ENCODE peak calls at places on chromosomes 5 and 9, in four cellular contexts. One of them, this sample, is unnamed.

GRCh38 chr9:115972362-115972761 is 181.2 kb upstream of the PAPPA start:
- DNase-seq in EH: peak
- DNase-seq in GM19239: no peak
- DNase-seq in psoas muscle: no peak
- DNase-seq in this sample: no peak

GRCh38 chr5:10831416-10831815 is 70.4 kb upstream of the DAP start:
- DNase-seq in GM19239: no peak
- DNase-seq in psoas muscle: no peak
- DNase-seq in EH: peak
- DNase-seq in this sample: no peak

GRCh38 chr9:135888126-135888765 is 19.1 kb downstream of the CAMSAP1 start:
- DNase-seq in psoas muscle: no peak
- DNase-seq in EH: no peak
- DNase-seq in GM19239: no peak
- DNase-seq in this sample: no peak

GRCh38 chr5:36660397-36661049 is 54.1 kb downstream of the SLC1A3 start:
- DNase-seq in EH: no peak
- DNase-seq in GM19239: no peak
- DNase-seq in psoas muscle: no peak
- DNase-seq in this sample: no peak

GRCh38 chr5:142641681-142642080 is 44.2 kb downstream of the FGF1 start:
- DNase-seq in GM19239: no peak
- DNase-seq in EH: no peak
- DNase-seq in psoas muscle: no peak
- DNase-seq in this sample: no peak

GRCh38 chr5:6905423-6905822 is 192.2 kb downstream of the TENT4A start:
- DNase-seq in EH: no peak
- DNase-seq in GM19239: no peak
- DNase-seq in psoas muscle: peak
- DNase-seq in this sample: no peak

GRCh38 chr5:10018211-10018610 is 231.5 kb downstream of the ATPSCKMT start:
- DNase-seq in psoas muscle: no peak
- DNase-seq in GM19239: no peak
- DNase-seq in EH: peak
- DNase-seq in this sample: no peak

GRCh38 chr9:479316-479715 is 264.7 kb downstream of the DOCK8 start:
- DNase-seq in GM19239: no peak
- DNase-seq in psoas muscle: no peak
- DNase-seq in EH: no peak
- DNase-seq in this sample: no peak

GRCh38 chr9:128051932-128052734 is 15.0 kb downstream of the NAIF1 start:
- DNase-seq in EH: no peak
- DNase-seq in psoas muscle: no peak
- DNase-seq in GM19239: no peak
- DNase-seq in this sample: peak

GRCh38 chr5:125558466-125558865 is 812.0 kb upstream of the ZNF608 start:
- DNase-seq in EH: no peak
- DNase-seq in psoas muscle: no peak
- DNase-seq in GM19239: no peak
- DNase-seq in this sample: no peak

GRCh38 chr5:9787813-9788600 is 157.9 kb upstream of the TAS2R1 start:
- DNase-seq in EH: no peak
- DNase-seq in GM19239: no peak
- DNase-seq in psoas muscle: no peak
- DNase-seq in this sample: no peak

GRCh38 chr5:94245608-94246007 is 372.8 kb downstream of the KIAA0825 start:
- DNase-seq in GM19239: no peak
- DNase-seq in psoas muscle: no peak
- DNase-seq in EH: peak
- DNase-seq in this sample: no peak

GRCh38 chr5:158910782-158911692 is 188.7 kb downstream of the EBF1 start:
- DNase-seq in EH: no peak
- DNase-seq in GM19239: peak
- DNase-seq in psoas muscle: no peak
- DNase-seq in this sample: no peak

GRCh38 chr5:64822329-64822728 is 53.6 kb downstream of the CWC27 start:
- DNase-seq in psoas muscle: no peak
- DNase-seq in EH: no peak
- DNase-seq in GM19239: no peak
- DNase-seq in this sample: no peak

GRCh38 chr5:12250454-12250853 is 346.2 kb upstream of the CTNND2 start:
- DNase-seq in EH: no peak
- DNase-seq in psoas muscle: no peak
- DNase-seq in GM19239: no peak
- DNase-seq in this sample: no peak

GRCh38 chr9:69579749-69580581 is 92.2 kb downstream of the APBA1 start:
- DNase-seq in GM19239: no peak
- DNase-seq in EH: no peak
- DNase-seq in psoas muscle: no peak
- DNase-seq in this sample: no peak

GRCh38 chr5:74357827-74358226 is 282.7 kb downstream of the ENC1 start:
- DNase-seq in EH: peak
- DNase-seq in psoas muscle: no peak
- DNase-seq in GM19239: no peak
- DNase-seq in this sample: no peak

GRCh38 chr9:89881431-89881830 is 276.6 kb downstream of the GADD45G start:
- DNase-seq in psoas muscle: no peak
- DNase-seq in EH: no peak
- DNase-seq in GM19239: no peak
- DNase-seq in this sample: no peak

GRCh38 chr9:126002476-126003350 is 255.5 kb downstream of the PBX3 start:
- DNase-seq in psoas muscle: no peak
- DNase-seq in EH: no peak
- DNase-seq in GM19239: no peak
- DNase-seq in this sample: peak

GRCh38 chr9:129500166-129500862 is 120.6 kb downstream of the C9orf50 start:
- DNase-seq in EH: no peak
- DNase-seq in psoas muscle: no peak
- DNase-seq in GM19239: no peak
- DNase-seq in this sample: no peak

GRCh38 chr5:93192107-93192506 is 388.9 kb downstream of the NR2F1-AS1 start:
- DNase-seq in EH: peak
- DNase-seq in psoas muscle: no peak
- DNase-seq in GM19239: no peak
- DNase-seq in this sample: no peak

GRCh38 chr5:134555223-134555790 is 29.8 kb downstream of the JADE2 start:
- DNase-seq in EH: no peak
- DNase-seq in GM19239: no peak
- DNase-seq in psoas muscle: no peak
- DNase-seq in this sample: peak

GRCh38 chr5:60883229-60883628 is 39.2 kb upstream of the ELOVL7 start:
- DNase-seq in GM19239: peak
- DNase-seq in psoas muscle: no peak
- DNase-seq in EH: peak
- DNase-seq in this sample: no peak

GRCh38 chr5:154503698-154504039 is 25.6 kb upstream of the HAND1 start:
- DNase-seq in psoas muscle: no peak
- DNase-seq in EH: no peak
- DNase-seq in GM19239: no peak
- DNase-seq in this sample: no peak

GRCh38 chr9:102514541-102514940 is 480.6 kb upstream of the CYLC2 start:
- DNase-seq in EH: no peak
- DNase-seq in GM19239: no peak
- DNase-seq in psoas muscle: no peak
- DNase-seq in this sample: no peak

GRCh38 chr5:133341296-133341695 is 271.0 kb downstream of the FSTL4 start:
- DNase-seq in GM19239: no peak
- DNase-seq in psoas muscle: no peak
- DNase-seq in EH: no peak
- DNase-seq in this sample: peak

GRCh38 chr5:29016067-29016466 is 1977.7 kb upstream of the CDH9 start:
- DNase-seq in psoas muscle: no peak
- DNase-seq in EH: no peak
- DNase-seq in GM19239: no peak
- DNase-seq in this sample: no peak

GRCh38 chr9:27408523-27408922 is 111.6 kb upstream of the EQTN start:
- DNase-seq in psoas muscle: no peak
- DNase-seq in EH: no peak
- DNase-seq in GM19239: no peak
- DNase-seq in this sample: no peak

GRCh38 chr5:36367524-36367923 is 65.8 kb upstream of the RANBP3L start:
- DNase-seq in psoas muscle: no peak
- DNase-seq in EH: peak
- DNase-seq in GM19239: no peak
- DNase-seq in this sample: no peak

This sample was measured in kidney.